ENCODE peak calls at places on chromosomes 6 and 20, in four cellular contexts. N is HL-60, C is GM12878, Y is K562. O is an unnamed sample.

GRCh38 chr6:31919624-31920303 is 7.8 kb upstream of the C2 start:
- DNase-seq in Y (no peak), C (no peak), N (no peak), O (no peak)

GRCh38 chr6:144277174-144277573 is 8.0 kb upstream of the UTRN start:
- DNase-seq in C (no peak), Y (no peak), N (no peak), O (no peak)

GRCh38 chr6:3722211-3722621 is 29.3 kb downstream of the PXDC1 start:
- DNase-seq in C (no peak), N (no peak), Y (no peak), O (no peak)

GRCh38 chr6:108651781-108652227 is 91.1 kb downstream of the FOXO3 start:
- DNase-seq in C (no peak), N (no peak), Y (no peak), O (no peak)

GRCh38 chr6:170423814-170424633 is 117.5 kb downstream of the FAM120B start:
- DNase-seq in N (no peak), Y (no peak), C (no peak), O (no peak)

GRCh38 chr6:28281288-28282064 is at the start of gene PGBD1:
- DNase-seq in C (no peak), N (peak), Y (peak), O (peak)

GRCh38 chr6:21341910-21342309 is 251.6 kb upstream of the SOX4 start:
- DNase-seq in Y (no peak), N (no peak), C (no peak), O (no peak)

GRCh38 chr6:103367212-103367611 is 1492.5 kb downstream of the HACE1 start:
- DNase-seq in N (no peak), C (no peak), Y (no peak), O (no peak)

GRCh38 chr20:51456511-51457280 is 85.8 kb downstream of the NFATC2 start:
- DNase-seq in Y (peak), C (no peak), N (peak), O (no peak)

GRCh38 chr6:106199331-106199730 is 113.2 kb downstream of the PRDM1 start:
- DNase-seq in N (no peak), Y (no peak), C (no peak), O (no peak)

GRCh38 chr20:18679020-18679419 is 91.2 kb downstream of the DTD1 start:
- DNase-seq in Y (no peak), N (no peak), C (no peak), O (no peak)

GRCh38 chr6:1024587-1024986 is 287.3 kb upstream of the FOXQ1 start:
- DNase-seq in Y (no peak), C (no peak), N (no peak), O (no peak)

GRCh38 chr20:37558779-37559178 is 31.1 kb upstream of the BLCAP start:
- DNase-seq in N (no peak), C (no peak), Y (no peak), O (no peak)

GRCh38 chr6:77930945-77931344 is 278.1 kb downstream of the MEI4 start:
- DNase-seq in Y (no peak), C (no peak), N (no peak), O (no peak)

GRCh38 chr6:148521158-148521557 is 178.5 kb downstream of the SASH1 start:
- DNase-seq in C (no peak), N (no peak), Y (no peak), O (no peak)

GRCh38 chr20:36745234-36745926 is 510 bp downstream of the NDRG3 start:
- DNase-seq in Y (no peak), N (peak), C (no peak), O (no peak)

GRCh38 chr20:21490105-21490504 is 23.8 kb downstream of the NKX2-2 start:
- DNase-seq in Y (no peak), N (no peak), C (no peak), O (no peak)

GRCh38 chr6:89084954-89085353 is 4.4 kb downstream of the PNRC1 start:
- DNase-seq in N (no peak), Y (no peak), C (no peak), O (no peak)

GRCh38 chr20:58310291-58310782 is 822 bp downstream of the RAB22A start:
- DNase-seq in C (no peak), Y (no peak), N (no peak), O (no peak)

GRCh38 chr6:6892706-6893601 is 214.8 kb upstream of the RREB1 start:
- DNase-seq in N (no peak), C (no peak), Y (no peak), O (no peak)

GRCh38 chr6:140183881-140184280 is 809.4 kb upstream of the CITED2 start:
- DNase-seq in Y (no peak), C (no peak), N (no peak), O (no peak)

GRCh38 chr20:49821850-49822249 is 9.2 kb downstream of the SLC9A8 start:
- DNase-seq in Y (no peak), N (no peak), C (no peak), O (no peak)

GRCh38 chr6:43123691-43124314 is 47.3 kb upstream of the SRF start:
- DNase-seq in C (no peak), Y (no peak), N (no peak), O (no peak)

GRCh38 chr20:14012671-14013070 is 17.4 kb downstream of the MACROD2 start:
- DNase-seq in N (no peak), Y (no peak), C (no peak), O (no peak)

GRCh38 chr20:2692886-2693285 is 306 bp downstream of the EBF4 start:
- DNase-seq in N (no peak), C (no peak), Y (peak), O (peak)

GRCh38 chr6:48744948-48745347 is 634.0 kb upstream of the PTCHD4 start:
- DNase-seq in C (no peak), N (no peak), Y (no peak), O (no peak)

GRCh38 chr6:152635949-152636674 is 1.1 kb downstream of the SYNE1 start:
- DNase-seq in Y (no peak), C (no peak), N (no peak), O (no peak)

GRCh38 chr6:35216832-35217811 is 3.4 kb downstream of the SCUBE3 start:
- DNase-seq in N (no peak), C (no peak), Y (no peak), O (no peak)

GRCh38 chr20:56458227-56458821 is 10.1 kb upstream of the RTF2 start:
- DNase-seq in C (no peak), N (no peak), Y (no peak), O (no peak)

GRCh38 chr6:30875244-30876038 is 8.9 kb upstream of the DDR1 start:
- DNase-seq in Y (peak), C (no peak), N (no peak), O (no peak)

GRCh38 chr20:38889792-38890496 is 36.3 kb upstream of the FAM83D start:
- DNase-seq in C (no peak), N (no peak), Y (peak), O (no peak)

GRCh38 chr20:56690531-56691175 is 61.5 kb downstream of the TFAP2C start:
- DNase-seq in N (no peak), C (no peak), Y (no peak), O (no peak)

GRCh38 chr6:27865952-27866369 is 46.2 kb downstream of the OR2B2 start:
- DNase-seq in C (no peak), Y (no peak), N (peak), O (no peak)

GRCh38 chr6:107635058-107635515 is 145.2 kb downstream of the SOBP start:
- DNase-seq in C (no peak), Y (no peak), N (no peak), O (no peak)

GRCh38 chr6:29516108-29516507 is 28.4 kb upstream of the MAS1L start:
- DNase-seq in N (no peak), Y (no peak), C (no peak), O (no peak)

GRCh38 chr6:3230275-3231212 is 3.1 kb upstream of the TUBB2B start:
- DNase-seq in C (no peak), N (no peak), Y (no peak), O (no peak)

GRCh38 chr6:45961125-45961524 is 54.5 kb downstream of the CLIC5 start:
- DNase-seq in N (no peak), Y (no peak), C (no peak), O (no peak)

GRCh38 chr6:141110486-141110885 is 1022.2 kb upstream of the GJE1 start:
- DNase-seq in Y (no peak), N (no peak), C (no peak), O (no peak)

GRCh38 chr20:50320910-50321796 is 130.5 kb downstream of the CEBPB start:
- DNase-seq in C (no peak), Y (peak), N (no peak), O (no peak)

GRCh38 chr20:1296117-1296610 is 30.1 kb downstream of the SNPH start:
- DNase-seq in C (no peak), Y (no peak), N (no peak), O (no peak)
- TF ChIP-seq SPI1 in C (no peak), Y (no peak), N (no peak), O (no peak)

GRCh38 chr20:63628246-63628975 is 1.5 kb upstream of the GMEB2 start:
- DNase-seq in C (peak), N (peak), Y (peak), O (no peak)
- TF ChIP-seq SPI1 in C (no peak), N (peak), Y (no peak), O (no peak)

DNA sequence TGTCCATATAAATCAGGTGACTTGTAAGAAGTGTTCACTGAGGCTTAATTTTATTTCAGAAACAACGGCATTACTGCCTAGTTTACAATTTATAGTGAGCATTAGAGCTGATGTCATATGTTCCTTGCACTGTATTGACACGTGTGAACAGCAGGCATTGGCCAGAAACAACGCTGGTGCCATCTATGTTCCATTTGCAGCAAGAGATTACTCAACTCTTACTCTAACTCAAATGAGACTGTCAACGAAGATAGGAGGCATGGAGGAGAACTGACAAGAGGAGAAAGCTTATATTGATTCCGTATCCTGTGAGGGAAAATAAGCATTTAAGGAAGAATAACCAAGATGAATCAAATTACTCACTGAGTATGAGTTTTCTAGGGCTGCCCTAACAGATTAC is 48.4 kb downstream of the MTFR2 start:
- DNase-seq in C (no peak), N (no peak), Y (no peak), O (no peak)
- TF ChIP-seq SPI1 in C (no peak), N (no peak), Y (no peak), O (no peak)

DNA sequence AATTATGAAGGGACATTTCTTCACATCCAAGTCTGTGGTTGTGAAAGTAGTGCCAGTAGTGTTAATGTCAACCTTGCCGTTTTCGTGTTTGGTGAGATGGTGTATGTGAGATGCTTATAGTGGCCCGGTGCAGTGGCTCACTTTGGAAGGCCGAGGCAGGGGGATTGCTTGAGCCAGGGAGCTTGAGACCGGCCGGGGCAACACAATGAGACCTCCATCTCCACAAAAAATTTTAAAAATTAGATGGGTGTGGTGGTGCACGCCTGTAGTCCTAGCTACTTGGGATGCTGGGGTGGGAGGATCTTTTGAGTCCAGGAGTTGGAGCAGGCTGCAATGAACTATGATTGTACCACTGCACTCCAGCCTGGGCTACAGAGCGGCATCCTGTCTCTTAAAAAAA is 37.4 kb downstream of the PNLDC1 start:
- DNase-seq in Y (no peak), C (no peak), N (no peak), O (no peak)
- TF ChIP-seq SPI1 in Y (no peak), C (no peak), N (no peak), O (no peak)

GRCh38 chr20:33257237-33257636 is 21.4 kb downstream of the BPIFA1 start:
- DNase-seq in Y (peak), N (no peak), C (no peak), O (no peak)
- TF ChIP-seq SPI1 in Y (no peak), N (no peak), C (no peak), O (no peak)

DNA sequence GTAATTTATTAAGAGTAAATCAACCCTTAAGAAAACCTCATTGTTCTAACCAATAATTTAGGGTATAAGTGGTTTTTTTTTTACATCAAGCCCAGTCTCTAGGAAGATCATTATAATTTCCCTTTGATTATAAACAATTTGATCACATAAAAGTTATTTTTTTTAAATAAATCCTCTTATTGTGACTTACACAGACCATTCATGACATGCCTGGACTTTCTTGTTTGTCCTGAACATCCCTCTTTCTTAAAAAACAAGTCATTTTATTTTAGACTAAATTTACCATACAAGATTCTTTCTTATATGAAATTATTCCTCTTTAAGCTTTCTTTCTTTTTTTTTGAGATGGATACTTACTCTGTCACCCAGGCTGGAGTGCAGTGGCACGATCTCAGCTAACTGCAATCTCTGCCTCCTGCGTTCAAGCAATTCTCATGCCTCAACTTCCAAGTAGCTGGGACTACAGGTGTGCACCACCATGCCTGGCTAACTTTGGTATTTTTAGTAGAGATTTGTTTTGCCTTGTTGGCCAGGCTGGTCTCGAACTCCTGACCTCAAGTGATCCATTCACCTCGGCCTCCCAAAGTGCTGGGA is 53.6 kb upstream of the AGPAT4 start:
- DNase-seq in Y (no peak), C (no peak), N (no peak), O (no peak)
- TF ChIP-seq SPI1 in Y (no peak), C (no peak), N (no peak), O (no peak)

GRCh38 chr6:139135578-139136545 is 982 bp downstream of the HECA start:
- DNase-seq in N (peak), Y (peak), C (no peak), O (peak)
- TF ChIP-seq SPI1 in N (peak), Y (peak), C (peak), O (peak)

O was measured in GM12891.